ENCODE peak calls at places on chromosomes 11 and 22, in five cellular contexts. J is SIG-M5; M is neural crest cell; D is left ventricle myocardium inferior; N is stimulated activated CD4-positive, alpha-beta T cell treated with anti-CD3 and anti-CD28 coated beads, Interleukin-4, amount 100 ng/mL, for 48 hours. C is an unnamed sample.

GRCh38 chr11:14634813-14635212 is 8.8 kb upstream of the PDE3B start:
- DNase-seq in D (no peak), N (no peak), M (no peak), J (no peak), C (no peak)

GRCh38 chr11:107591446-107592236 is 694 bp downstream of the ELMOD1 start:
- DNase-seq in N (peak), M (peak), J (no peak), D (no peak), C (no peak)

GRCh38 chr22:23376256-23376655 is 195.9 kb downstream of the BCR start:
- DNase-seq in J (no peak), N (peak), M (no peak), D (no peak), C (peak)

GRCh38 chr22:23779083-23779482 is 6.4 kb downstream of the MMP11 start:
- DNase-seq in M (no peak), N (no peak), J (no peak), D (no peak), C (no peak)

GRCh38 chr11:20754957-20755356 is 85.6 kb downstream of the NELL1 start:
- DNase-seq in M (no peak), D (no peak), J (no peak), N (no peak), C (peak)

GRCh38 chr22:50622723-50623327 is 5.1 kb downstream of the ARSA start:
- DNase-seq in D (no peak), J (no peak), M (no peak), N (no peak), C (no peak)

GRCh38 chr11:14835491-14836105 is 56.4 kb downstream of the CYP2R1 start:
- DNase-seq in N (no peak), J (no peak), D (no peak), M (no peak), C (no peak)

GRCh38 chr22:22848364-22848866 is 39.2 kb upstream of the IGLL5 start:
- DNase-seq in M (peak), D (peak), J (no peak), N (peak), C (peak)

GRCh38 chr22:29702025-29702930 is 17.5 kb upstream of the CABP7 start:
- DNase-seq in M (no peak), N (no peak), J (no peak), D (no peak), C (no peak)

GRCh38 chr11:69081180-69081579 is 32.4 kb downstream of the TPCN2 start:
- DNase-seq in M (no peak), N (no peak), J (no peak), D (no peak), C (no peak)

GRCh38 chr11:14183973-14184372 is 175.0 kb downstream of the RRAS2 start:
- DNase-seq in N (no peak), D (no peak), M (no peak), J (no peak), C (no peak)

GRCh38 chr11:36510567-36511020 is 522 bp upstream of the TRAF6 start:
- DNase-seq in M (no peak), J (no peak), N (no peak), D (no peak), C (no peak)

GRCh38 chr11:68090706-68091105 is 30.5 kb downstream of the CHKA start:
- DNase-seq in J (no peak), M (no peak), N (no peak), D (no peak), C (no peak)

GRCh38 chr11:24502425-24502824 is 5.6 kb downstream of the LUZP2 start:
- DNase-seq in N (no peak), D (no peak), J (no peak), M (no peak), C (no peak)

GRCh38 chr11:86955111-86955673 is at the start of gene FZD4:
- DNase-seq in M (peak), J (no peak), N (peak), D (peak), C (no peak)

GRCh38 chr11:45766469-45766868 is 38.5 kb upstream of the SLC35C1 start:
- DNase-seq in N (no peak), M (no peak), J (no peak), D (no peak), C (no peak)

C was measured in iPS DF 19.7.